ENCODE peak calls at places on chromosomes 4 and X, in nine cellular contexts. M is HepG2, K is right lobe of liver, P is endothelial cell of umbilical vein, L is adrenal gland, T is IMR-90, G is heart left ventricle, U is GM12891, I is uterus. Q is an unnamed sample.

GRCh38 chrX:9383655-9384054 is 81.2 kb upstream of the TBL1X start:
- DNase-seq in M (no peak), K (no peak), P (no peak), L (no peak), T (no peak), G (no peak), U (no peak), I (no peak), Q (no peak)

GRCh38 chrX:65932173-65933084 is 107.5 kb downstream of the VSIG4 start:
- DNase-seq in M (peak; percentile 1), K (no peak), P (no peak), L (no peak), T (no peak), G (peak; percentile 22), U (no peak), I (no peak), Q (peak; percentile 67)

GRCh38 chr4:139559692-139560091 is 3.7 kb upstream of the SETD7 start:
- DNase-seq in M (no peak), K (no peak), P (no peak), L (no peak), T (no peak), G (peak; percentile 25), U (no peak), I (no peak), Q (no peak)

GRCh38 chr4:111943796-111944203 is 201.5 kb upstream of the FAM241A start:
- DNase-seq in M (peak; percentile 28), K (peak; percentile 44), P (peak; percentile 30), L (peak; percentile 10), T (no peak), G (no peak), U (peak; percentile 17), I (peak; percentile 41), Q (no peak)

GRCh38 chr4:77217526-77217925 is 60.5 kb downstream of the CCNG2 start:
- DNase-seq in M (no peak), K (no peak), P (no peak), L (no peak), T (no peak), G (no peak), U (no peak), I (no peak), Q (no peak)

GRCh38 chr4:54525602-54526001 is 132.2 kb upstream of the KIT start:
- DNase-seq in M (no peak), K (no peak), P (no peak), L (peak; percentile 28), T (peak; percentile 91), G (no peak), U (no peak), I (no peak), Q (peak; percentile 19)

GRCh38 chrX:39729834-39730670 is 367.7 kb downstream of the BCOR start:
- DNase-seq in M (no peak), K (no peak), P (no peak), L (no peak), T (no peak), G (no peak), U (no peak), I (no peak), Q (peak; percentile 71)

GRCh38 chrX:13778916-13779315 is 38.0 kb downstream of the GPM6B start:
- DNase-seq in M (no peak), K (no peak), P (peak; percentile 68), L (no peak), T (peak; percentile 74), G (no peak), U (no peak), I (no peak), Q (no peak)

GRCh38 chrX:153317996-153318722 is 3.4 kb downstream of the PNMA6F start:
- DNase-seq in M (no peak), K (no peak), P (no peak), L (no peak), T (no peak), G (no peak), U (no peak), I (no peak), Q (no peak)

GRCh38 chrX:74371823-74372222 is 49.5 kb upstream of the SLC16A2 start:
- DNase-seq in M (no peak), K (no peak), P (no peak), L (peak; percentile 21), T (no peak), G (no peak), U (no peak), I (no peak), Q (no peak)

GRCh38 chrX:152600853-152601635 is 36.7 kb upstream of the GABRQ start:
- DNase-seq in M (no peak), K (no peak), P (no peak), L (no peak), T (no peak), G (no peak), U (no peak), I (no peak), Q (peak; percentile 6)

DNA sequence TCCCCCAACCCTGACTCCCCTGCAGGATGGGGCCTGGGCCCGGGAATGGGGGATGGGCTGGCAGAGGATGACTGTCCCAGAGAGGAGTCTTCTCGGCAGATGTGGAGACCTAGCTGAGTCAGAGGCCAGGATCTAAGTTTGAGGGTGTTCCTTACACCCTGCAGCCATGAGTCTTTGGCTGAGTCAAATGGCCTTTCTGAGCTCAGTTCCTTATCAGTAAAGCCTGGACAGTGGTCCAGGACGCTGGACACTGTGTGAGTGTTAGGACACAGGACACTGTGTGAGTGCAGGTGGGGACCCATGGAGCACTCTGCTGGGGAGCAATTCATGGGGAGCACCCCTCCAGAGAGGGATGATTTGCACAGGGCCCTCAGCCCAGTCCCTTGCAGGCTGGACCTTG is 5.0 kb downstream of the IL9R start:
- DNase-seq in M (no peak), K (no peak), P (no peak), L (no peak), T (no peak), G (no peak), U (no peak), I (no peak), Q (peak; percentile 58)
- TF ChIP-seq POLR2A in M (no peak), K (no peak), P (no peak), L (no peak), T (no peak), G (no peak), U (no peak), I (no peak), Q (no peak)

DNA sequence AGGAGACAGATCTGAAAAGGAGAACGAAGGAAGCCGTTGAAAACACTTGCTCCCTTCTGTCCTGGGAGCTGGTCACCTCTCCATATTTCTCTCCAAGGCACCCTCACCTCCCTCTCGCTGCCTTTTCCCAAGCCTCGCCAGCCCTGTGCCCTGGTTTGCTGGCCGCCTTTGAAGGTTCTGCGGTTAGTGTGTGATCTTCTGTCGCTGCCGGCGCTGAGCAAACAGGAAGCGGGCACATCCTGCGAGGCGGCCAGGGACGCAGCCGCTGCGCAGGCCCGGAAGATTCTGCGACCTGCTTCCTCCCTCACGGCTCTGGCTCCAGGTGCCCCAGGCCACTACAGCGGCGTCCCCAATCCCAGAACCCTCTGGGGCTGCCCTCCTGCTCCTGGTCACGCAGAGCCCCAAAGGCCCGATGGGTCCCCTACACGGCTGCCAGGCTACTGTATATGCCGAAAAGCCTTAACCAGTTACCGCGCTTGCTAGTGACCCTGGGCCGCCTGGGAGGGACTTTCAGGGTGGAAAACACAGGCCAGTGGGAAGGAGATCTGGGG is 2.5 kb upstream of the SASH3 start:
- DNase-seq in M (peak; percentile 19), K (peak; percentile 62), P (peak; percentile 44), L (peak; percentile 25), T (no peak), G (peak; percentile 63), U (no peak), I (no peak), Q (no peak)
- TF ChIP-seq POLR2A in M (no peak), K (peak; percentile 29), P (no peak), L (no peak), T (no peak), G (no peak), U (peak; percentile 63), I (no peak), Q (no peak)

GRCh38 chrX:123835661-123836371 is 24.0 kb upstream of the XIAP start:
- DNase-seq in M (no peak), K (no peak), P (peak; percentile 31), L (peak; percentile 45), T (peak; percentile 70), G (no peak), U (no peak), I (no peak), Q (no peak)
- TF ChIP-seq POLR2A in M (no peak), K (no peak), P (no peak), L (no peak), T (no peak), G (no peak), U (no peak), I (no peak), Q (no peak)

GRCh38 chrX:57119416-57119815 is 1.9 kb downstream of the SPIN2B start:
- DNase-seq in M (no peak), K (no peak), P (no peak), L (no peak), T (no peak), G (no peak), U (no peak), I (no peak), Q (no peak)

GRCh38 chrX:57121162-57121741 is at the start of gene SPIN2B:
- DNase-seq in M (peak; percentile 83), K (peak; percentile 83), P (peak; percentile 85), L (peak; percentile 82), T (peak; percentile 70), G (peak; percentile 87), U (peak; percentile 68), I (peak; percentile 67), Q (peak; percentile 85)
- TF ChIP-seq POLR2A in M (peak; percentile 91), K (peak; percentile 65), P (peak; percentile 76), L (peak; percentile 68), T (no peak), G (no peak), U (peak; percentile 80), I (peak; percentile 35), Q (peak; percentile 85)

DNA sequence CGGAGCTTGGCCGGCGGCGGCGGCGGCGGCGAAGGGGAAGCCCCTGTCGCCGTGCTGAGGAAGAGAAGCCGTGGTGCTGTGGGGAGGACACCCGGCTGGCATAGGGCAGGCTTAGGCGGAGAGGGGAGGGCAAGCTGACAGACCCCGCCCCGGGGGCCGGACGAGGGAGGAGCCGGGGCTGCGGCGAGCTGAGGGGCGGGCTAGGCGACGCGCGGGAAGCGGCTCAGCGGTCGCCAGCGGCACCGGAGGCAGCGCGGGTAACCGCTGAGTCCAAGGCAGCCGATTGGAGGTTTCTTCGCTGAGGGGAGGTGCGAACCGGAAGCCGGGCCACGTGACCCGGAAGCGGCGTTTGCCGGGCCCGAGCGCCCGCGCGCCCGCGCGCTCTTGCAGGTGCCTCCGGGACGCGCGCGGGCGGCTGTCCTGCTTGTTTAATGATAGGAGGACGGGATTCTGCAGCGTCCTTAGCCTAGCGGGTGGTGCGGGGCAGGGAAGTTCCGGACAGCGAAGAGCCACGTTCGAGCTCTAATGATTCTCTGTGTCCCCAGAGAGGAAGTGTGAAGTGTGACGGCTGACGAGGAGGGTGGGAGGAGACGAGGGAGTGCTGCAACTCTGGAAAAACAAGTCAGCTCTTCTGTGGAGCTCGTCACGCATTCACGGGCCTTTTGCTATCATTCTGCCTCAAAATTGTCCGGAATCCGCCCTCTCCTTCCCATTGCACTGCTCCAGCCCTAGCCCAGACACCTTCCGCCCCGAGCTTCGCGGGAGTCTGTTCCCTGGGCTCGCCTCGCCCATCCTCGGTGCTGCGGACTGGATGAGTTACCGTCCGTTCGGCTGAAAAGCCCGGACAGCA is at the start of gene AP1S2:
- DNase-seq in M (peak; percentile 80), K (peak; percentile 94), P (peak; percentile 95), L (peak; percentile 97), T (peak; percentile 92), G (peak; percentile 95), U (peak; percentile 51), I (peak; percentile 92), Q (peak; percentile 94)
- TF ChIP-seq POLR2A in M (no peak), K (peak; percentile 75), P (no peak), L (peak; percentile 76), T (no peak), G (no peak), U (peak; percentile 64), I (peak; percentile 76), Q (peak; percentile 81)